ENCODE peak calls at places on chromosomes 2 and 18, in six cellular contexts. R is substantia nigra; T is CD8-positive, alpha-beta memory T cell; F is cerebellar cortex; Q is fibroblast of the conjunctiva; A is chondrocyte. I is an unnamed sample.

GRCh38 chr2:68811364-68811763 is 59.8 kb downstream of the BMP10 start:
- DNase-seq in R (no peak), T (no peak), F (no peak), Q (no peak), A (no peak), I (no peak)

GRCh38 chr2:74419345-74419744 is 2.1 kb downstream of the C2orf81 start:
- DNase-seq in R (no peak), T (no peak), F (no peak), Q (no peak), A (no peak), I (no peak)

GRCh38 chr18:23291456-23292205 is 156.3 kb downstream of the CABLES1 start:
- DNase-seq in R (no peak), T (no peak), F (no peak), Q (peak; percentile 26), A (no peak), I (no peak)

GRCh38 chr18:36389027-36389426 is 91.5 kb downstream of the FHOD3 start:
- DNase-seq in R (no peak), T (no peak), F (no peak), Q (no peak), A (no peak), I (no peak)

GRCh38 chr18:75041586-75041985 is 167.4 kb downstream of the PTGR3 start:
- DNase-seq in R (no peak), T (no peak), F (peak; percentile 20), Q (peak; percentile 26), A (no peak), I (no peak)

GRCh38 chr18:35526476-35527120 is 28.8 kb upstream of the INO80C start:
- DNase-seq in R (no peak), T (no peak), F (no peak), Q (peak; percentile 8), A (no peak), I (no peak)

GRCh38 chr2:205763708-205764501 is 81.6 kb downstream of the NRP2 start:
- DNase-seq in R (peak; percentile 56), T (no peak), F (peak; percentile 37), Q (peak; percentile 70), A (no peak), I (peak; percentile 65)

GRCh38 chr2:8566788-8567468 is 114.9 kb upstream of the ID2 start:
- DNase-seq in R (no peak), T (no peak), F (no peak), Q (no peak), A (peak; percentile 42), I (no peak)

GRCh38 chr2:98334439-98335078 is 11.7 kb upstream of the CNGA3 start:
- DNase-seq in R (no peak), T (no peak), F (peak; percentile 7), Q (peak; percentile 62), A (no peak), I (peak; percentile 20)

GRCh38 chr2:179438653-179439052 is 174.0 kb upstream of the SESTD1 start:
- DNase-seq in R (no peak), T (no peak), F (no peak), Q (no peak), A (no peak), I (no peak)

GRCh38 chr2:235945608-235946140 is 222.5 kb downstream of the GBX2 start:
- DNase-seq in R (no peak), T (no peak), F (no peak), Q (no peak), A (no peak), I (no peak)

GRCh38 chr2:27651056-27651455 is 12.4 kb downstream of the SUPT7L start:
- DNase-seq in R (no peak), T (no peak), F (no peak), Q (no peak), A (no peak), I (no peak)

GRCh38 chr2:127047716-127048617 is 59.0 kb downstream of the BIN1 start:
- DNase-seq in R (no peak), T (no peak), F (no peak), Q (no peak), A (peak; percentile 69), I (no peak)

GRCh38 chr2:141767051-141767450 is 363.8 kb downstream of the LRP1B start:
- DNase-seq in R (no peak), T (no peak), F (no peak), Q (no peak), A (no peak), I (no peak)

GRCh38 chr18:77062518-77063003 is 70.0 kb downstream of the MBP start:
- DNase-seq in R (no peak), T (peak; percentile 48), F (no peak), Q (no peak), A (no peak), I (no peak)

GRCh38 chr18:46395795-46396194 is 261.2 kb downstream of the LOXHD1 start:
- DNase-seq in R (no peak), T (no peak), F (no peak), Q (no peak), A (no peak), I (no peak)

GRCh38 chr2:64750001-64750816 is 96.5 kb upstream of the SERTAD2 start:
- DNase-seq in R (peak; percentile 54), T (peak; percentile 23), F (peak; percentile 83), Q (peak; percentile 23), A (no peak), I (peak; percentile 65)

GRCh38 chr18:4658804-4659203 is 203.7 kb upstream of the DLGAP1 start:
- DNase-seq in R (no peak), T (no peak), F (no peak), Q (no peak), A (no peak), I (no peak)

GRCh38 chr18:43405097-43405496 is 127.8 kb upstream of the SYT4 start:
- DNase-seq in R (no peak), T (no peak), F (no peak), Q (no peak), A (no peak), I (peak; percentile 29)

GRCh38 chr2:54206596-54206995 is 49.4 kb downstream of the TSPYL6 start:
- DNase-seq in R (no peak), T (no peak), F (peak; percentile 22), Q (peak; percentile 26), A (no peak), I (peak; percentile 22)

GRCh38 chr2:64467463-64467843 is 13.5 kb downstream of the LGALSL start:
- DNase-seq in R (no peak), T (no peak), F (no peak), Q (no peak), A (no peak), I (peak; percentile 77)

GRCh38 chr2:235639885-235640284 is 146.0 kb downstream of the AGAP1 start:
- DNase-seq in R (no peak), T (no peak), F (no peak), Q (no peak), A (no peak), I (no peak)

GRCh38 chr18:11411021-11411420 is 198.4 kb upstream of the SLC35G4 start:
- DNase-seq in R (no peak), T (no peak), F (no peak), Q (no peak), A (no peak), I (no peak)

GRCh38 chr2:9811679-9812511 is 31.4 kb upstream of the TAF1B start:
- DNase-seq in R (no peak), T (no peak), F (no peak), Q (no peak), A (no peak), I (no peak)

GRCh38 chr2:130376433-130377293 is 20.8 kb downstream of the PTPN18 start:
- DNase-seq in R (no peak), T (no peak), F (no peak), Q (no peak), A (no peak), I (no peak)

GRCh38 chr2:129698593-129698992 is 280.9 kb upstream of the RAB6C start:
- DNase-seq in R (no peak), T (no peak), F (no peak), Q (no peak), A (no peak), I (no peak)

GRCh38 chr18:11005528-11005927 is 143.8 kb downstream of the PIEZO2 start:
- DNase-seq in R (no peak), T (no peak), F (no peak), Q (peak; percentile 1), A (no peak), I (no peak)

GRCh38 chr2:37623971-37624897 is 47.2 kb downstream of the CDC42EP3 start:
- DNase-seq in R (no peak), T (no peak), F (no peak), Q (no peak), A (no peak), I (no peak)

GRCh38 chr2:43455735-43456642 is 139.8 kb downstream of the THADA start:
- DNase-seq in R (no peak), T (no peak), F (no peak), Q (peak; percentile 49), A (no peak), I (no peak)